ENCODE peak calls at places on chromosomes 13 and 19, in five cellular contexts. P is Peyer's patch, U is epithelial cell of esophagus, W is H1, Z is left ventricle myocardium superior. I is an unnamed sample.

GRCh38 chr13:77930430-77930829 is 11.8 kb upstream of the EDNRB start:
- DNase-seq in P (no peak), U (no peak), W (no peak), Z (no peak), I (no peak)

GRCh38 chr19:28019901-28020300 is 1193.0 kb downstream of the UQCRFS1 start:
- DNase-seq in P (no peak), U (no peak), W (no peak), Z (no peak), I (no peak)

GRCh38 chr19:57830071-57830602 is at the start of gene ZNF587B:
- DNase-seq in P (peak; percentile 64), U (peak; percentile 85), W (peak; percentile 77), Z (peak; percentile 87), I (peak; percentile 78)

GRCh38 chr13:100674363-100674847 is at the start of gene TMTC4:
- DNase-seq in P (peak; percentile 82), U (no peak), W (no peak), Z (no peak), I (peak; percentile 27)

GRCh38 chr19:53865918-53866696 is 1.6 kb upstream of the MYADM start:
- DNase-seq in P (peak; percentile 84), U (peak; percentile 54), W (no peak), Z (peak; percentile 93), I (no peak)

GRCh38 chr13:34357435-34358232 is 539.7 kb downstream of the RFC3 start:
- DNase-seq in P (no peak), U (peak; percentile 80), W (no peak), Z (no peak), I (no peak)

GRCh38 chr13:46575321-46575721 is 22.4 kb downstream of the LRCH1 start:
- DNase-seq in P (no peak), U (peak; percentile 18), W (no peak), Z (no peak), I (no peak)

GRCh38 chr19:7013678-7014077 is 7.6 kb downstream of the MBD3L2B start:
- DNase-seq in P (no peak), U (peak; percentile 56), W (no peak), Z (no peak), I (no peak)

GRCh38 chr19:15252398-15253018 is 20.3 kb upstream of the EPHX3 start:
- DNase-seq in P (no peak), U (peak; percentile 42), W (no peak), Z (no peak), I (no peak)

GRCh38 chr13:27334774-27335490 is 64.3 kb downstream of the RASL11A start:
- DNase-seq in P (no peak), U (peak; percentile 9), W (no peak), Z (no peak), I (no peak)

GRCh38 chr13:101627556-101627943 is 175.1 kb downstream of the ITGBL1 start:
- DNase-seq in P (no peak), U (no peak), W (no peak), Z (no peak), I (no peak)

GRCh38 chr13:113855012-113855921 is 8.6 kb downstream of the GAS6 start:
- DNase-seq in P (peak; percentile 76), U (no peak), W (no peak), Z (peak; percentile 73), I (no peak)

GRCh38 chr13:41621716-41622508 is 164.6 kb downstream of the RGCC start:
- DNase-seq in P (no peak), U (no peak), W (no peak), Z (no peak), I (no peak)

GRCh38 chr19:54316746-54317107 is 3.8 kb upstream of the LILRA5 start:
- DNase-seq in P (no peak), U (no peak), W (peak; percentile 78), Z (no peak), I (no peak)

GRCh38 chr13:114167445-114167844 is 11.6 kb upstream of the CFAP97D2 start:
- DNase-seq in P (no peak), U (no peak), W (no peak), Z (no peak), I (no peak)

GRCh38 chr13:40096357-40096911 is 441.0 kb downstream of the COG6 start:
- DNase-seq in P (no peak), U (no peak), W (no peak), Z (no peak), I (no peak)

GRCh38 chr19:2230807-2231533 is 5.2 kb downstream of the PLEKHJ1 start:
- DNase-seq in P (no peak), U (no peak), W (no peak), Z (no peak), I (no peak)

GRCh38 chr19:5595129-5595528 is 27.4 kb upstream of the TINCR start:
- DNase-seq in P (no peak), U (no peak), W (no peak), Z (no peak), I (no peak)

GRCh38 chr13:22077205-22077683 is 406.4 kb downstream of the FGF9 start:
- DNase-seq in P (no peak), U (no peak), W (no peak), Z (no peak), I (no peak)

GRCh38 chr13:51856998-51857397 is 4.8 kb upstream of the CCDC70 start:
- DNase-seq in P (no peak), U (no peak), W (no peak), Z (no peak), I (no peak)

GRCh38 chr19:33064778-33065550 is at the start of gene RHPN2:
- DNase-seq in P (peak; percentile 93), U (peak; percentile 81), W (no peak), Z (peak; percentile 80), I (peak; percentile 58)

GRCh38 chr13:45200701-45201230 is at the start of gene KCTD4:
- DNase-seq in P (no peak), U (peak; percentile 60), W (no peak), Z (no peak), I (no peak)